ENCODE peak calls at places on chromosomes 6 and 20, in seven cellular contexts. P is IMR-90, U is H1, D is neuronal stem cell, B is H9, R is mesenchymal stem cell, Q is trophoblast cell. M is an unnamed sample.
A peak's percentile ranks its signal among the peaks of the same experiment; 100 is the strongest.

GRCh38 chr6:139003751-139004150 is 15.7 kb upstream of the REPS1 start:
- DNase-seq in D (no peak), B (no peak), R (no peak), Q (no peak), P (no peak), U (no peak), M (no peak)

GRCh38 chr6:118387921-118388701 is 160.0 kb upstream of the PLN start:
- DNase-seq in U (no peak), R (peak; percentile 80), D (no peak), P (peak; percentile 96), Q (no peak), B (no peak), M (no peak)

GRCh38 chr20:49647509-49647908 is 66.2 kb downstream of the B4GALT5 start:
- DNase-seq in D (no peak), Q (no peak), P (peak; percentile 62), R (no peak), B (no peak), U (no peak), M (no peak)

GRCh38 chr20:56781108-56781739 is 152.1 kb downstream of the TFAP2C start:
- DNase-seq in D (no peak), R (peak; percentile 27), U (no peak), B (no peak), P (no peak), Q (no peak), M (no peak)

GRCh38 chr20:57106030-57106682 is 160.3 kb downstream of the BMP7 start:
- DNase-seq in P (no peak), R (no peak), B (no peak), D (no peak), Q (peak; percentile 37), U (no peak), M (peak; percentile 50)

GRCh38 chr6:47484616-47485015 is 7.0 kb downstream of the CD2AP start:
- DNase-seq in R (peak; percentile 85), P (peak; percentile 81), D (no peak), Q (no peak), U (no peak), B (no peak), M (no peak)

GRCh38 chr6:1838604-1839003 is 228.9 kb downstream of the FOXC1 start:
- DNase-seq in R (no peak), D (no peak), U (no peak), P (peak; percentile 51), B (no peak), Q (no peak), M (peak; percentile 26)

GRCh38 chr20:23147964-23148720 is 62.0 kb upstream of the CD93 start:
- DNase-seq in R (peak; percentile 98), P (peak; percentile 90), D (no peak), U (no peak), B (no peak), Q (peak; percentile 57), M (no peak)

GRCh38 chr6:21360353-21360752 is 233.2 kb upstream of the SOX4 start:
- DNase-seq in B (peak; percentile 65), D (no peak), P (no peak), R (no peak), U (no peak), Q (peak; percentile 92), M (peak; percentile 76)

GRCh38 chr6:5898102-5898501 is 108.6 kb downstream of the NRN1 start:
- DNase-seq in R (no peak), Q (no peak), P (no peak), B (no peak), U (no peak), D (no peak), M (no peak)

GRCh38 chr20:56171087-56172012 is 77.2 kb upstream of the MC3R start:
- DNase-seq in U (no peak), P (no peak), R (no peak), B (no peak), D (no peak), Q (no peak), M (peak; percentile 64)

GRCh38 chr6:116011520-116011919 is 49.2 kb downstream of the FRK start:
- DNase-seq in P (no peak), B (no peak), Q (no peak), U (no peak), R (no peak), D (no peak), M (no peak)

GRCh38 chr6:11632795-11633511 is 95.4 kb downstream of the TMEM170B start:
- DNase-seq in Q (no peak), R (peak; percentile 80), U (no peak), P (peak; percentile 90), B (no peak), D (no peak), M (peak; percentile 48)

GRCh38 chr20:53187402-53187801 is 215.2 kb downstream of the TSHZ2 start:
- DNase-seq in D (no peak), B (no peak), U (no peak), R (no peak), P (no peak), Q (no peak), M (no peak)

GRCh38 chr6:100455230-100456124 is 9.2 kb downstream of the SIM1 start:
- DNase-seq in Q (no peak), B (peak; percentile 72), P (no peak), U (no peak), R (no peak), D (peak; percentile 49), M (peak; percentile 71)

GRCh38 chr6:165345700-165346099 is 36.3 kb upstream of the C6orf118 start:
- DNase-seq in Q (no peak), B (no peak), U (no peak), P (no peak), D (no peak), R (no peak), M (no peak)
- H3K4ac ChIP-seq in Q (no peak overlapping the region), B (no peak overlapping the region), U (no peak overlapping the region), P (no peak overlapping the region), D (no peak overlapping the region), R (no peak overlapping the region), M (no peak overlapping the region)

DNA sequence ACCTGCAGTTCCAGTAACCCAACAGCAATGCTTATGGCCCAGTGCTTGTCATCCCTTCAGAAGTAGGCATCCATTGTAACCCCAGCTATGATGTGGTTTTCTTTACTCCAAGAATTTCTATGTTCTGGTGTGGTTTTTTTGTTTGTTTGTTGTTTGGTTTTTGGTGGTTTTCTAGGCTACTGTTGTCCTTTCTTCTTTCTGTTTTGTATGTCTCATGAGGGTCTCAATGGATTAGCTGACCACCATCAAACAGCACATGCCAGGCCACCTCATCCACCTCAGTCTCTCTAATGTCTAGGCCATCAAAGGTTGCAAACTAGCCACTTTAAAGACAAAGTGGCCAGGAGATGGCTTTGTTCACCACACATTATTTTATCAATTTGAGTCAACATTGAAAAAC is 59.4 kb upstream of the TMEM30A start:
- DNase-seq in R (no peak), B (no peak), Q (no peak), P (no peak), D (no peak), U (no peak), M (no peak)
- H3K4ac ChIP-seq in R (no peak overlapping the region), B (no peak overlapping the region), Q (no peak overlapping the region), P (no peak overlapping the region), D (no peak overlapping the region), U (no peak overlapping the region), M (no peak overlapping the region)

GRCh38 chr6:27812805-27813626 is 99.2 kb downstream of the OR2B2 start:
- DNase-seq in B (no peak), R (no peak), D (no peak), U (no peak), P (no peak), Q (no peak), M (peak; percentile 47)

GRCh38 chr6:27812078-27812804 is 100.0 kb downstream of the OR2B2 start:
- DNase-seq in B (no peak), R (no peak), P (no peak), D (no peak), Q (no peak), U (no peak), M (peak; percentile 33)

GRCh38 chr6:27810768-27811298 is 101.4 kb downstream of the OR2B2 start:
- DNase-seq in B (no peak), D (no peak), Q (no peak), R (peak; percentile 25), P (no peak), U (no peak), M (peak; percentile 45)

GRCh38 chr6:27809939-27810767 is 102.0 kb downstream of the OR2B2 start:
- DNase-seq in P (peak; percentile 98), Q (peak; percentile 83), B (peak; percentile 87), D (peak; percentile 80), R (peak; percentile 98), U (no peak), M (peak; percentile 98)

DNA sequence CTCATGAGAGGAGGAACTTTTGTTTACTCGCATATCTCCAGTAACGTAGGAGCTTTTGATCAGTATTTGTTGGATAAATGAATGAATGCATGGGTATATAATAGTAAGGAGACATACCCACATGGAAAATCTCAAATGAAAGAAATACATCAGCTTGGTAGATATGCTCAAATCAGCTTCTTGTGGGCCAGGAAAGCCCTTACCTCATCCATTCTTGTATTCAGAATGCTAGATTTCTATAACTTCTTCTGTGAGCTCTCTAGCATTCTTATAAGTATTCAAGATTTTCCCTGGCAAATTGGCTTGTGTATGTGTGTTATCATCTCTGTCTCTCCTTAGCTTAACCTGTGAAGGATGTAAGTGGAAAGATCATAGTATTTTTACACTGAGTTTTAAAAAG is 100.8 kb downstream of the OR2B2 start:
- DNase-seq in D (no peak), R (no peak), B (no peak), Q (no peak), P (no peak), U (no peak), M (peak; percentile 23)
- H3K4ac ChIP-seq in D (no peak overlapping the region), R (no peak overlapping the region), B (no peak overlapping the region), Q (no peak overlapping the region), P (no peak overlapping the region), U (no peak overlapping the region), M (no peak overlapping the region)

GRCh38 chr6:53751417-53751816 is 43.4 kb upstream of the LRRC1 start:
- DNase-seq in B (no peak), P (no peak), D (no peak), Q (no peak), U (no peak), R (no peak), M (no peak)

GRCh38 chr6:53741417-53741816 is 53.4 kb upstream of the LRRC1 start:
- DNase-seq in B (peak; percentile 44), U (no peak), P (no peak), R (no peak), D (no peak), Q (peak; percentile 59), M (peak; percentile 32)

GRCh38 chr6:53744321-53744720 is 50.5 kb upstream of the LRRC1 start:
- DNase-seq in P (no peak), D (no peak), U (no peak), R (no peak), B (no peak), Q (peak; percentile 58), M (no peak)

GRCh38 chr6:53750112-53750511 is 44.7 kb upstream of the LRRC1 start:
- DNase-seq in R (no peak), Q (no peak), D (no peak), P (no peak), B (no peak), U (no peak), M (no peak)

DNA sequence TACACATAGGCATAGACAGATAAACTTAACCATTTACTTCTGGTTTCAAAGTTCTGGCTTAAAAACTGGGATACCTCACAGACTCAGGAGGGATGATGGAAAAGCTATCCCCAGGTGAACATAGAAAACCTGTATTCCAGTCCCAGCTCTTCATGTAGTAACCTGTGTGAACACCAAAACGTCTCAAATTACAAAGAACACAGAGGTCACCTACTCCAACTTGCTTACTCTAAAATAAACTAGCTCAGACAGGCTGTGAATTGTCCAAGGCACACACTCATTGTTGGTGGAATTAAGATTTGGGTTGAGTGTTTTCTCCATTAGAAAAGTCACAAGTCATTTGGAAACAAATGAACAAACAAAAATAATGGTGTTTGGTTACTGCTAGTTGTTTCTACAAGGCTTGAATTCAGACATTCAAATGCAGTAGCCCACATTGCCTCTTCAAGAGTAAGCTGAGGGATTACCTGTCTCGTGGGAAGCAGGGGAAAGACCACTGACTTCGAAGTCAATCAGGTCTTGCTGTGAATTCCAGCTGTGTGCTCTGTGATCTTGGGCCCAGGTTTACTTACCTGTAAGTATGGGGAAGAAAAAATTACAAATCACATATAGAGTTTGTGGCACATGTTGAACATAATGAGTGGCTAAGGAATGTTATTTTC is 48.2 kb upstream of the LRRC1 start:
- DNase-seq in U (no peak), D (no peak), B (no peak), P (no peak), R (no peak), Q (no peak), M (no peak)
- H3K4ac ChIP-seq in U (no peak overlapping the region), D (no peak overlapping the region), B (no peak overlapping the region), P (no peak overlapping the region), R (no peak overlapping the region), Q (no peak overlapping the region), M (no peak overlapping the region)

M was measured in mesendoderm.